ENCODE peak calls at places on chromosomes 12 and 14, in six cellular contexts. One of them, this sample, is unnamed.

GRCh38 chr12:75722714-75723200 is 211.3 kb upstream of the KRR1 start:
- DNase-seq in GM10248: peak; percentile 26
- DNase-seq in NCI-H2029: peak; percentile 72
- DNase-seq in brain microvascular endothelial cell: peak; percentile 87
- DNase-seq in activated CD4-positive, alpha-beta T cell treated with anti-CD3 and anti-CD28 coated beads, Interleukin-2, amount 50 U/mL, for 24 hours: peak; percentile 50
- DNase-seq in uterus: peak; percentile 74
- DNase-seq in this sample: peak; percentile 77

GRCh38 chr12:12721251-12721689 is 4.1 kb downstream of the CDKN1B start:
- DNase-seq in GM10248: no peak
- DNase-seq in NCI-H2029: no peak
- DNase-seq in brain microvascular endothelial cell: no peak
- DNase-seq in activated CD4-positive, alpha-beta T cell treated with anti-CD3 and anti-CD28 coated beads, Interleukin-2, amount 50 U/mL, for 24 hours: no peak
- DNase-seq in uterus: no peak
- DNase-seq in this sample: no peak

GRCh38 chr12:108884116-108885012 is 4.5 kb downstream of the DAO start:
- DNase-seq in GM10248: peak; percentile 72
- DNase-seq in NCI-H2029: peak; percentile 12
- DNase-seq in brain microvascular endothelial cell: peak; percentile 25
- DNase-seq in activated CD4-positive, alpha-beta T cell treated with anti-CD3 and anti-CD28 coated beads, Interleukin-2, amount 50 U/mL, for 24 hours: peak; percentile 52
- DNase-seq in uterus: no peak
- DNase-seq in this sample: peak; percentile 31

GRCh38 chr12:75587340-75588106 is 76.1 kb upstream of the KRR1 start:
- DNase-seq in GM10248: no peak
- DNase-seq in NCI-H2029: no peak
- DNase-seq in brain microvascular endothelial cell: no peak
- DNase-seq in activated CD4-positive, alpha-beta T cell treated with anti-CD3 and anti-CD28 coated beads, Interleukin-2, amount 50 U/mL, for 24 hours: no peak
- DNase-seq in uterus: no peak
- DNase-seq in this sample: no peak

GRCh38 chr14:94011795-94012194 is 14.3 kb upstream of the OTUB2 start:
- DNase-seq in GM10248: no peak
- DNase-seq in NCI-H2029: no peak
- DNase-seq in brain microvascular endothelial cell: no peak
- DNase-seq in activated CD4-positive, alpha-beta T cell treated with anti-CD3 and anti-CD28 coated beads, Interleukin-2, amount 50 U/mL, for 24 hours: no peak
- DNase-seq in uterus: no peak
- DNase-seq in this sample: no peak

GRCh38 chr14:99268776-99269510 is 3.1 kb downstream of the BCL11B start:
- DNase-seq in GM10248: no peak
- DNase-seq in NCI-H2029: no peak
- DNase-seq in brain microvascular endothelial cell: no peak
- DNase-seq in activated CD4-positive, alpha-beta T cell treated with anti-CD3 and anti-CD28 coated beads, Interleukin-2, amount 50 U/mL, for 24 hours: no peak
- DNase-seq in uterus: no peak
- DNase-seq in this sample: no peak

GRCh38 chr12:69252033-69252432 is 12.7 kb downstream of the CPSF6 start:
- DNase-seq in GM10248: no peak
- DNase-seq in NCI-H2029: peak; percentile 2
- DNase-seq in brain microvascular endothelial cell: no peak
- DNase-seq in activated CD4-positive, alpha-beta T cell treated with anti-CD3 and anti-CD28 coated beads, Interleukin-2, amount 50 U/mL, for 24 hours: no peak
- DNase-seq in uterus: no peak
- DNase-seq in this sample: no peak

GRCh38 chr14:103073367-103073875 is 10.6 kb upstream of the LBHD2 start:
- DNase-seq in GM10248: no peak
- DNase-seq in NCI-H2029: no peak
- DNase-seq in brain microvascular endothelial cell: no peak
- DNase-seq in activated CD4-positive, alpha-beta T cell treated with anti-CD3 and anti-CD28 coated beads, Interleukin-2, amount 50 U/mL, for 24 hours: no peak
- DNase-seq in uterus: no peak
- DNase-seq in this sample: no peak

GRCh38 chr12:71438670-71439361 is 782 bp upstream of the LGR5 start:
- DNase-seq in GM10248: no peak
- DNase-seq in NCI-H2029: no peak
- DNase-seq in brain microvascular endothelial cell: peak; percentile 33
- DNase-seq in activated CD4-positive, alpha-beta T cell treated with anti-CD3 and anti-CD28 coated beads, Interleukin-2, amount 50 U/mL, for 24 hours: no peak
- DNase-seq in uterus: no peak
- DNase-seq in this sample: no peak

GRCh38 chr12:47271800-47272230 is 192.1 kb upstream of the AMIGO2 start:
- DNase-seq in GM10248: no peak
- DNase-seq in NCI-H2029: no peak
- DNase-seq in brain microvascular endothelial cell: no peak
- DNase-seq in activated CD4-positive, alpha-beta T cell treated with anti-CD3 and anti-CD28 coated beads, Interleukin-2, amount 50 U/mL, for 24 hours: no peak
- DNase-seq in uterus: no peak
- DNase-seq in this sample: no peak

GRCh38 chr14:63922696-63923421 is 70.1 kb downstream of the SYNE2 start:
- DNase-seq in GM10248: no peak
- DNase-seq in NCI-H2029: peak; percentile 19
- DNase-seq in brain microvascular endothelial cell: peak; percentile 57
- DNase-seq in activated CD4-positive, alpha-beta T cell treated with anti-CD3 and anti-CD28 coated beads, Interleukin-2, amount 50 U/mL, for 24 hours: no peak
- DNase-seq in uterus: no peak
- DNase-seq in this sample: no peak

GRCh38 chr12:46657416-46658411 is 168.1 kb downstream of the SLC38A4 start:
- DNase-seq in GM10248: no peak
- DNase-seq in NCI-H2029: no peak
- DNase-seq in brain microvascular endothelial cell: peak; percentile 24
- DNase-seq in activated CD4-positive, alpha-beta T cell treated with anti-CD3 and anti-CD28 coated beads, Interleukin-2, amount 50 U/mL, for 24 hours: no peak
- DNase-seq in uterus: no peak
- DNase-seq in this sample: no peak

GRCh38 chr12:18747960-18748359 is 10.0 kb downstream of the CAPZA3 start:
- DNase-seq in GM10248: no peak
- DNase-seq in NCI-H2029: no peak
- DNase-seq in brain microvascular endothelial cell: peak; percentile 95
- DNase-seq in activated CD4-positive, alpha-beta T cell treated with anti-CD3 and anti-CD28 coated beads, Interleukin-2, amount 50 U/mL, for 24 hours: no peak
- DNase-seq in uterus: no peak
- DNase-seq in this sample: no peak